ENCODE peak calls at places on chromosomes 7 and 10, in four cellular contexts. One of them, this sample, is unnamed.

GRCh38 chr7:124671976-124672375 is 93.6 kb downstream of the GPR37 start:
- DNase-seq in adrenal gland: no peak
- DNase-seq in T-helper 1 cell: no peak
- DNase-seq in NCI-H1092 treated with DMSO at 0.1 percent for 48 hours: no peak
- DNase-seq in this sample: no peak

GRCh38 chr7:74356589-74357315 is 67.5 kb downstream of the CLIP2 start:
- DNase-seq in adrenal gland: no peak
- DNase-seq in T-helper 1 cell: no peak
- DNase-seq in NCI-H1092 treated with DMSO at 0.1 percent for 48 hours: no peak
- DNase-seq in this sample: no peak

GRCh38 chr7:106504207-106504606 is 156.8 kb downstream of the CCDC71L start:
- DNase-seq in adrenal gland: no peak
- DNase-seq in T-helper 1 cell: no peak
- DNase-seq in NCI-H1092 treated with DMSO at 0.1 percent for 48 hours: no peak
- DNase-seq in this sample: no peak

GRCh38 chr10:43058716-43059335 is 18.0 kb upstream of the RET start:
- DNase-seq in adrenal gland: no peak
- DNase-seq in T-helper 1 cell: no peak
- DNase-seq in NCI-H1092 treated with DMSO at 0.1 percent for 48 hours: no peak
- DNase-seq in this sample: no peak

GRCh38 chr7:142391191-142391992 is 133.5 kb upstream of the PRSS58 start:
- DNase-seq in adrenal gland: no peak
- DNase-seq in T-helper 1 cell: no peak
- DNase-seq in NCI-H1092 treated with DMSO at 0.1 percent for 48 hours: peak
- DNase-seq in this sample: no peak

GRCh38 chr7:97003262-97004236 is 1.8 kb upstream of the DLX6 start:
- DNase-seq in adrenal gland: no peak
- DNase-seq in T-helper 1 cell: no peak
- DNase-seq in NCI-H1092 treated with DMSO at 0.1 percent for 48 hours: peak
- DNase-seq in this sample: no peak

GRCh38 chr10:44921061-44921460 is 9.9 kb downstream of the TMEM72 start:
- DNase-seq in adrenal gland: no peak
- DNase-seq in T-helper 1 cell: no peak
- DNase-seq in NCI-H1092 treated with DMSO at 0.1 percent for 48 hours: no peak
- DNase-seq in this sample: no peak

GRCh38 chr7:99102809-99103690 is 40.9 kb downstream of the SMURF1 start:
- DNase-seq in adrenal gland: no peak
- DNase-seq in T-helper 1 cell: no peak
- DNase-seq in NCI-H1092 treated with DMSO at 0.1 percent for 48 hours: no peak
- DNase-seq in this sample: no peak

GRCh38 chr10:92024700-92025099 is 101.1 kb downstream of the BTAF1 start:
- DNase-seq in adrenal gland: no peak
- DNase-seq in T-helper 1 cell: no peak
- DNase-seq in NCI-H1092 treated with DMSO at 0.1 percent for 48 hours: no peak
- DNase-seq in this sample: no peak

GRCh38 chr7:4682621-4683042 is 537 bp downstream of the FOXK1 start:
- DNase-seq in adrenal gland: peak
- DNase-seq in T-helper 1 cell: no peak
- DNase-seq in NCI-H1092 treated with DMSO at 0.1 percent for 48 hours: peak
- DNase-seq in this sample: no peak

GRCh38 chr10:63671317-63671937 is 150.2 kb downstream of the REEP3 start:
- DNase-seq in adrenal gland: no peak
- DNase-seq in T-helper 1 cell: no peak
- DNase-seq in NCI-H1092 treated with DMSO at 0.1 percent for 48 hours: peak
- DNase-seq in this sample: no peak

GRCh38 chr7:139791316-139791715 is 13.5 kb upstream of the HIPK2 start:
- DNase-seq in adrenal gland: no peak
- DNase-seq in T-helper 1 cell: no peak
- DNase-seq in NCI-H1092 treated with DMSO at 0.1 percent for 48 hours: no peak
- DNase-seq in this sample: no peak

GRCh38 chr10:36358736-36359135 is 716.6 kb upstream of the FZD8 start:
- DNase-seq in adrenal gland: no peak
- DNase-seq in T-helper 1 cell: no peak
- DNase-seq in NCI-H1092 treated with DMSO at 0.1 percent for 48 hours: no peak
- DNase-seq in this sample: no peak

GRCh38 chr7:144659211-144659610 is 176.6 kb downstream of the TPK1 start:
- DNase-seq in adrenal gland: no peak
- DNase-seq in T-helper 1 cell: no peak
- DNase-seq in NCI-H1092 treated with DMSO at 0.1 percent for 48 hours: no peak
- DNase-seq in this sample: no peak

GRCh38 chr10:44589931-44590330 is 205.0 kb upstream of the CXCL12 start:
- DNase-seq in adrenal gland: no peak
- DNase-seq in T-helper 1 cell: no peak
- DNase-seq in NCI-H1092 treated with DMSO at 0.1 percent for 48 hours: no peak
- DNase-seq in this sample: no peak

GRCh38 chr10:87915406-87915805 is 52.0 kb downstream of the PTEN start:
- DNase-seq in adrenal gland: no peak
- DNase-seq in T-helper 1 cell: no peak
- DNase-seq in NCI-H1092 treated with DMSO at 0.1 percent for 48 hours: no peak
- DNase-seq in this sample: no peak

GRCh38 chr10:92011560-92012214 is 88.1 kb downstream of the BTAF1 start:
- DNase-seq in adrenal gland: no peak
- DNase-seq in T-helper 1 cell: no peak
- DNase-seq in NCI-H1092 treated with DMSO at 0.1 percent for 48 hours: no peak
- DNase-seq in this sample: no peak

GRCh38 chr7:91249506-91250233 is 14.6 kb upstream of the FZD1 start:
- DNase-seq in adrenal gland: no peak
- DNase-seq in T-helper 1 cell: no peak
- DNase-seq in NCI-H1092 treated with DMSO at 0.1 percent for 48 hours: no peak
- DNase-seq in this sample: no peak

GRCh38 chr10:103481974-103482531 is 3.0 kb upstream of the CALHM3 start:
- DNase-seq in adrenal gland: no peak
- DNase-seq in T-helper 1 cell: no peak
- DNase-seq in NCI-H1092 treated with DMSO at 0.1 percent for 48 hours: peak
- DNase-seq in this sample: peak

GRCh38 chr7:5218564-5219360 is 28.7 kb downstream of the WIPI2 start:
- DNase-seq in adrenal gland: peak
- DNase-seq in T-helper 1 cell: no peak
- DNase-seq in NCI-H1092 treated with DMSO at 0.1 percent for 48 hours: no peak
- DNase-seq in this sample: no peak